ENCODE peak calls at places on chromosome 6, in seven cellular contexts. G is lung, I is cardiac fibroblast, V is fibroblast of the aortic adventitia, P is lower leg skin, Q is SK-N-SH, F is transverse colon. O is an unnamed sample.

GRCh38 chr6:167849846-167850459 is 23.2 kb downstream of the AFDN start:
- DNase-seq in F (no peak), Q (no peak), I (peak; percentile 47), V (no peak), G (no peak), P (no peak), O (peak; percentile 71)

GRCh38 chr6:82785206-82785605 is 280.4 kb downstream of the UBE3D start:
- DNase-seq in I (no peak), V (no peak), Q (no peak), F (no peak), P (no peak), G (no peak), O (no peak)

GRCh38 chr6:8175046-8175777 is 72.9 kb upstream of the EEF1E1 start:
- DNase-seq in G (no peak), F (no peak), V (no peak), I (no peak), Q (no peak), P (no peak), O (no peak)

GRCh38 chr6:147131728-147132127 is 72.5 kb upstream of the STXBP5 start:
- DNase-seq in P (no peak), I (peak; percentile 62), G (no peak), Q (no peak), F (no peak), V (peak; percentile 42), O (no peak)

GRCh38 chr6:3282461-3283236 is 23.9 kb downstream of the PSMG4 start:
- DNase-seq in Q (no peak), V (no peak), G (no peak), F (peak; percentile 3), P (peak; percentile 77), I (peak; percentile 8), O (no peak)

GRCh38 chr6:168496139-168496840 is 55.3 kb downstream of the SMOC2 start:
- DNase-seq in F (no peak), Q (no peak), P (no peak), G (no peak), V (no peak), I (no peak), O (no peak)

GRCh38 chr6:10557886-10558285 is 36.7 kb downstream of the GCNT2 start:
- DNase-seq in I (no peak), V (no peak), P (peak; percentile 23), G (no peak), Q (no peak), F (no peak), O (no peak)

GRCh38 chr6:153003294-153003645 is 761 bp upstream of the MTRF1L start:
- DNase-seq in Q (peak; percentile 15), I (no peak), P (no peak), F (no peak), V (peak; percentile 49), G (no peak), O (no peak)

GRCh38 chr6:148747493-148748160 is 797 bp downstream of the UST start:
- DNase-seq in Q (peak; percentile 15), G (peak; percentile 55), F (peak; percentile 53), I (peak; percentile 46), V (peak; percentile 42), P (peak; percentile 93), O (peak; percentile 74)

GRCh38 chr6:37554480-37554819 is 54.8 kb upstream of the CCDC167 start:
- DNase-seq in G (no peak), F (no peak), V (no peak), I (peak; percentile 19), P (no peak), Q (no peak), O (no peak)

GRCh38 chr6:170043150-170043819 is 247.6 kb downstream of the DLL1 start:
- DNase-seq in F (no peak), G (no peak), P (no peak), V (no peak), I (no peak), Q (no peak), O (no peak)

GRCh38 chr6:33843086-33843695 is 39.4 kb upstream of the MLN start:
- DNase-seq in Q (peak; percentile 52), G (no peak), P (no peak), F (no peak), I (no peak), V (no peak), O (no peak)

GRCh38 chr6:26285143-26286134 is 79.6 kb upstream of the BTN3A2 start:
- DNase-seq in I (peak; percentile 100), V (peak; percentile 100), Q (peak; percentile 80), G (peak; percentile 99), P (peak; percentile 99), F (peak; percentile 99), O (peak; percentile 98)

GRCh38 chr6:170497845-170498281 is 55.2 kb downstream of the PSMB1 start:
- DNase-seq in P (no peak), G (no peak), F (no peak), Q (no peak), V (no peak), I (no peak), O (peak; percentile 23)

GRCh38 chr6:119040229-119040628 is 38.2 kb downstream of the FAM184A start:
- DNase-seq in F (no peak), V (no peak), I (no peak), P (no peak), Q (no peak), G (peak; percentile 47), O (no peak)

GRCh38 chr6:82878812-82879211 is 186.8 kb downstream of the UBE3D start:
- DNase-seq in V (peak; percentile 27), Q (no peak), P (no peak), F (no peak), I (peak; percentile 14), G (no peak), O (no peak)

GRCh38 chr6:11218827-11219826 is 13.3 kb downstream of the NEDD9 start:
- DNase-seq in F (peak; percentile 67), I (peak; percentile 79), G (peak; percentile 66), Q (no peak), V (no peak), P (no peak), O (peak; percentile 37)

GRCh38 chr6:115750292-115750691 is 310.4 kb downstream of the FRK start:
- DNase-seq in F (no peak), P (no peak), I (no peak), V (no peak), Q (no peak), G (no peak), O (no peak)

GRCh38 chr6:101392561-101393230 is 812 bp upstream of the GRIK2 start:
- DNase-seq in V (no peak), I (no peak), P (no peak), G (no peak), F (no peak), Q (peak; percentile 73), O (no peak)

GRCh38 chr6:139711714-139712585 is 337.5 kb upstream of the CITED2 start:
- DNase-seq in V (peak; percentile 72), Q (no peak), F (no peak), P (no peak), G (no peak), I (peak; percentile 77), O (no peak)

GRCh38 chr6:160028487-160029275 is 59.8 kb downstream of the IGF2R start:
- DNase-seq in P (no peak), Q (no peak), G (peak; percentile 20), I (no peak), F (no peak), V (no peak), O (no peak)

GRCh38 chr6:145891126-145891525 is 73.0 kb downstream of the SHPRH start:
- DNase-seq in F (no peak), P (no peak), Q (no peak), G (no peak), I (peak; percentile 89), V (peak; percentile 93), O (no peak)

GRCh38 chr6:38137609-38138008 is 318.1 kb downstream of the ZFAND3 start:
- DNase-seq in F (no peak), I (no peak), Q (no peak), G (no peak), V (no peak), P (no peak), O (no peak)

GRCh38 chr6:43722920-43723565 is 35.5 kb upstream of the MRPS18A start:
- DNase-seq in V (no peak), Q (no peak), P (no peak), F (no peak), I (no peak), G (no peak), O (no peak)

GRCh38 chr6:93323630-93324029 is 95.7 kb downstream of the EPHA7 start:
- DNase-seq in V (no peak), F (no peak), I (no peak), Q (no peak), P (no peak), G (no peak), O (no peak)

GRCh38 chr6:85361643-85362014 is 88.3 kb upstream of the NT5E start:
- DNase-seq in V (no peak), P (no peak), I (no peak), F (no peak), Q (no peak), G (no peak), O (no peak)

GRCh38 chr6:14922306-14922705 is 323.6 kb upstream of the JARID2 start:
- DNase-seq in Q (peak; percentile 34), P (no peak), G (no peak), I (no peak), F (no peak), V (no peak), O (no peak)

DNA sequence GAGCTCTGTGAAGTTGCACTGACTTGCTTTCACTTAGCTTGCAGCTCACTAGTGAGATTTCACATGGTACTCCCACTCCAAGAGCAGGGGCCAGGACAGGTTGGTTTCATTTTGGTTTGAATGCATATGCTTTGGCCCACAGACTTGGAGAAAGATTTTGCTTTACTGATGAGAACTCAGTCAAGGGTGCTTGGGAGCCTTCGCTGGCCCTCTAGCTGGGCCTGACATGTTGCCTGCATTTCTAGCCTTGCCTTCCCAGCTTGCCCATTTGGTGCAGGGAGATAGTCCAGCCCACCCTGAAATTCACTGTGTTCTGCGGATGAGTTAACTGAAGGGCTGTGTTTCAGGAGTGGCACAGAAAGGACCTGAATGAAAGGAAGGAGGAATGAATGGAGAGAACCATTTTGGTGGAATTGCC is 1.9 kb downstream of the SGK1 start:
- DNase-seq in V (no peak), I (no peak), Q (no peak), G (no peak), F (no peak), P (no peak), O (peak; percentile 27)
- H3K4me3 ChIP-seq in V (no peak overlapping the region), I (no peak overlapping the region), Q (no peak overlapping the region), G (no peak overlapping the region), F (no peak overlapping the region), P (no peak overlapping the region), O (no peak overlapping the region)

DNA sequence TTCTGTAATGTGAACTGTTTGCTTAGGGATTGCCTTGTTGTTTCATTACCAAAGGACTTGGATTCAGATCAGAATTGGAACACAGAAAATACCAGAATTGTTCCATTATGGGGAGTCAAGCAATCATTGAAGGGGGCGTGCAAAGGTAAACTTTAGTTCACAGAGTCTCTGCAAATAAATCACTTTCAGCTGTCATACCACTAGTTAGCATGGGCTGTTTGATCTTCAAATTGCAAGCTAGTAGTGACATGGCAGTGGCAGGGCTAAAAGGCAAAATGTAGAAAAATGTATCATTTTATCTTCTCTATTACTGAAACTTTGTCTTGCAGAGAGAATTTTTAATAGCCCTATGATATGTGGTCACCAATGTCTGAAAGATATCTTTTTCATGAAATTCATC is 483.2 kb upstream of the NRSN1 start:
- DNase-seq in F (no peak), Q (no peak), V (no peak), G (no peak), I (no peak), P (no peak), O (no peak)
- H3K4me3 ChIP-seq in F (no peak overlapping the region), Q (no peak overlapping the region), V (no peak overlapping the region), G (no peak overlapping the region), I (no peak overlapping the region), P (no peak overlapping the region), O (no peak overlapping the region)

GRCh38 chr6:36340671-36341454 is 4.2 kb upstream of the BNIP5 start:
- DNase-seq in P (peak; percentile 92), Q (peak; percentile 82), G (peak; percentile 78), F (peak; percentile 86), V (peak; percentile 76), I (peak; percentile 70), O (peak; percentile 72)
- H3K4me3 ChIP-seq in P (no peak overlapping the region), Q (no peak overlapping the region), G (no peak overlapping the region), F (no peak overlapping the region), V (no peak overlapping the region), I (no peak overlapping the region), O (no peak overlapping the region)

GRCh38 chr6:41682497-41682961 is 44.3 kb downstream of the MDFI start:
- DNase-seq in Q (no peak), I (no peak), P (no peak), F (no peak), V (no peak), G (no peak), O (no peak)
- H3K4me3 ChIP-seq in Q (no peak overlapping the region), I (no peak overlapping the region), P (no peak overlapping the region), F (no peak overlapping the region), V (no peak overlapping the region), G (no peak overlapping the region), O (no peak overlapping the region)

O was measured in thyroid gland.